ENCODE peak calls at places on chromosome 1, in six cellular contexts. One of them, this sample, is unnamed.

GRCh38 chr1:94258873-94259331 is 21.5 kb upstream of the ARHGAP29 start:
- DNase-seq in neuronal stem cell: no peak
- DNase-seq in H1: no peak
- DNase-seq in H9: no peak
- DNase-seq in mesenchymal stem cell: peak
- DNase-seq in trophoblast cell: peak
- DNase-seq in this sample: peak

GRCh38 chr1:222195857-222196256 is 352.0 kb downstream of the HHIPL2 start:
- DNase-seq in neuronal stem cell: no peak
- DNase-seq in H1: no peak
- DNase-seq in H9: no peak
- DNase-seq in mesenchymal stem cell: peak
- DNase-seq in trophoblast cell: no peak
- DNase-seq in this sample: peak

GRCh38 chr1:116020668-116021272 is 44.5 kb downstream of the SLC22A15 start:
- DNase-seq in neuronal stem cell: peak
- DNase-seq in H1: peak
- DNase-seq in H9: peak
- DNase-seq in mesenchymal stem cell: peak
- DNase-seq in trophoblast cell: peak
- DNase-seq in this sample: peak

GRCh38 chr1:162609306-162609705 is 23.0 kb upstream of the DDR2 start:
- DNase-seq in neuronal stem cell: no peak
- DNase-seq in H1: no peak
- DNase-seq in H9: no peak
- DNase-seq in mesenchymal stem cell: no peak
- DNase-seq in trophoblast cell: no peak
- DNase-seq in this sample: no peak

GRCh38 chr1:14599173-14599754 is 779 bp downstream of the KAZN start:
- DNase-seq in neuronal stem cell: peak
- DNase-seq in H1: peak
- DNase-seq in H9: peak
- DNase-seq in mesenchymal stem cell: no peak
- DNase-seq in trophoblast cell: peak
- DNase-seq in this sample: no peak

GRCh38 chr1:45924736-45925135 is 121.3 kb downstream of the MAST2 start:
- DNase-seq in neuronal stem cell: no peak
- DNase-seq in H1: no peak
- DNase-seq in H9: no peak
- DNase-seq in mesenchymal stem cell: peak
- DNase-seq in trophoblast cell: peak
- DNase-seq in this sample: peak

GRCh38 chr1:100164226-100164625 is 13.8 kb downstream of the LRRC39 start:
- DNase-seq in neuronal stem cell: peak
- DNase-seq in H1: no peak
- DNase-seq in H9: no peak
- DNase-seq in mesenchymal stem cell: peak
- DNase-seq in trophoblast cell: no peak
- DNase-seq in this sample: peak

GRCh38 chr1:183987593-183988318 is 49.8 kb downstream of the COLGALT2 start:
- DNase-seq in neuronal stem cell: no peak
- DNase-seq in H1: no peak
- DNase-seq in H9: no peak
- DNase-seq in mesenchymal stem cell: no peak
- DNase-seq in trophoblast cell: no peak
- DNase-seq in this sample: no peak

GRCh38 chr1:97906567-97907228 is 14.1 kb downstream of the DPYD start:
- DNase-seq in neuronal stem cell: no peak
- DNase-seq in H1: no peak
- DNase-seq in H9: no peak
- DNase-seq in mesenchymal stem cell: peak
- DNase-seq in trophoblast cell: peak
- DNase-seq in this sample: peak

DNA sequence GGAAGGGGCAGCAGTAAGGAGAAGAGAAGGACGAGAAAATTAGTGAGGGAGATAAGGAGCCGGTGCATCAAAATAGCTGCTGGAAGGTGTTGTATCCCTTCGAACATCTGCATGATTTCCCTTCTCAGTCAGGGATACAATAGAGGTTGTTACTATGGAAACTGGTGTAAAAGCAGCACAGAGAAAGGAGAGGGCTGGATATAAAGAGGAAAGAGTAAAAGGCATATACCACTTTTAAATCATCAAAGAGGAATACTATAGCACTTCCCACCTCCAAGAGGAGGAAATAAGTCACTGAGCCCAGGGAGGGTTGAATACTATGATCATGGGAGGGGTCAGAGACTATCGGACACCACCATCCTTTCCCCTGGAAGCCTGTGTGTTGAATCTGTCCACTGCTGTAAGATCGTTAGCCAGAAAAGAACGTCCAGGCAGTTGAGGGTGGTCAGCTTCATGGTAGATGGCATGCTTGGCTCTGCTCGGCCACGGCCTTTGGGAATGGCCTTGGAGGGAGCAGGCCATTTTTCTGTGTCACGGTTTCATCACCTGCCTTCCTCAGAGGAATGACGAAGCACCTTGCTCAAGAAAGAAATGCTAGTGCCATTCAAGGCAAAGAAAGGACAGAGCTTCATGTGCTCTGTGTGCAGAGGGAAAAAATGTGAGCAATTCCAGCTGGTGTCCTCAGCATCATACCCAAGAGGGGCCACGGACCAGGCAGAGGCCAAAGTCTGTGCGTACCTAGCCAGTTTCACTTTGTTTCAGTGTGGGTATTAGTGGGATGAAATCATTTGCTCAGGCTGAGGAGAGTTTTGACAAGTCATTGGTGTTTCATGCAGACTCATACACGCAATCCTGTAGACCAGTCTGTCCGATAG is 64.2 kb downstream of the IRF2BP2 start:
- DNase-seq in neuronal stem cell: no peak
- DNase-seq in H1: no peak
- DNase-seq in H9: peak
- DNase-seq in mesenchymal stem cell: peak
- DNase-seq in trophoblast cell: peak
- DNase-seq in this sample: peak
- H2BK5ac ChIP-seq in neuronal stem cell: no peak
- H2BK5ac ChIP-seq in H1: no peak
- H2BK5ac ChIP-seq in H9: no peak
- H2BK5ac ChIP-seq in mesenchymal stem cell: no peak
- H2BK5ac ChIP-seq in trophoblast cell: no peak
- H2BK5ac ChIP-seq in this sample: no peak

GRCh38 chr1:53047737-53048344 is 14.2 kb upstream of the PODN start:
- DNase-seq in neuronal stem cell: no peak
- DNase-seq in H1: no peak
- DNase-seq in H9: no peak
- DNase-seq in mesenchymal stem cell: peak
- DNase-seq in trophoblast cell: no peak
- DNase-seq in this sample: peak

GRCh38 chr1:53043271-53043670 is 18.7 kb upstream of the PODN start:
- DNase-seq in neuronal stem cell: no peak
- DNase-seq in H1: no peak
- DNase-seq in H9: no peak
- DNase-seq in mesenchymal stem cell: peak
- DNase-seq in trophoblast cell: peak
- DNase-seq in this sample: peak

GRCh38 chr1:53048345-53048737 is 13.7 kb upstream of the PODN start:
- DNase-seq in neuronal stem cell: no peak
- DNase-seq in H1: no peak
- DNase-seq in H9: no peak
- DNase-seq in mesenchymal stem cell: peak
- DNase-seq in trophoblast cell: no peak
- DNase-seq in this sample: no peak

GRCh38 chr1:53046930-53047329 is 15.1 kb upstream of the PODN start:
- DNase-seq in neuronal stem cell: no peak
- DNase-seq in H1: no peak
- DNase-seq in H9: no peak
- DNase-seq in mesenchymal stem cell: peak
- DNase-seq in trophoblast cell: no peak
- DNase-seq in this sample: peak

DNA sequence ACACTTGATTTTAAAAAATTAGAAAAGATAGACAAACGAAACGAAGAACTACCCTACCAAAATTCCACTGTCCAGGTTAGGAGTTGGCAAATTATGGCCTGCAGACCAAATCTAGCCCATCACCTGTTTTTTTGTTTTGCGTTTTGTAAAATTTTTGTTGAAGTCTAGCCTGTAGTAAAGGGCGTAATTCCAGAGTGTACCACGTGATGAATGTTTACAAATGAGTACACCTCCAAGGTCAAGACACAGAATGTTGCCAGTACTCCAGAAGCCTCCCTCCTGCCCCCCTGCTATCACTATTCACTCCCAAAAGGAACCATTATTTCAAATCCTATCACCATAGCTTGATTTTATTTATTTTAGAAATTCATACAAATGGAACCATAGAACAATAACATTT is 17.1 kb upstream of the PODN start:
- DNase-seq in neuronal stem cell: no peak
- DNase-seq in H1: no peak
- DNase-seq in H9: no peak
- DNase-seq in mesenchymal stem cell: no peak
- DNase-seq in trophoblast cell: no peak
- DNase-seq in this sample: no peak
- H3K14ac ChIP-seq in neuronal stem cell: no peak
- H3K14ac ChIP-seq in H1: no peak
- H3K14ac ChIP-seq in H9: no peak
- H3K14ac ChIP-seq in mesenchymal stem cell: no peak
- H3K14ac ChIP-seq in trophoblast cell: no peak
- H3K14ac ChIP-seq in this sample: no peak

DNA sequence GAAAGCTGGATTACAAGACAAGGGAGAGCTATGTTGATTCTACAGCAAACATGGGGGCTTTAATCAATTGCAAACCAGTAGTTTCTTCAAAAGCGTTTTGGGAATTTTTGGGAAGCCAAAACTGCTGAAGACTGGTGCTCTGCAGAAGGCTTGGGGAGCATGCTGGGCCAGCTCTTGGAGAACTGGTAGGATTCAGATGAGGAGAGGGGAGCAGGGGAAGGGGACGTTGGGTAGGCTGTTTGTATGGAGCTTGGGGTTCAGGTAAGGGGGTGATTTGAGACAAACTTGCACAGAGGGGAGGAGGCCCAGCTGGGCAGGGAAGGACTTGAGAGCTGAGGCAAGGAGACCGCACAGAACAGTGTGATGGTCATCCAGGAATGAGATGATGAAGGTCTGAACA is 2.6 kb upstream of the MYOG start:
- DNase-seq in neuronal stem cell: no peak
- DNase-seq in H1: no peak
- DNase-seq in H9: peak
- DNase-seq in mesenchymal stem cell: no peak
- DNase-seq in trophoblast cell: no peak
- DNase-seq in this sample: no peak
- H2BK5ac ChIP-seq in neuronal stem cell: no peak
- H2BK5ac ChIP-seq in H1: no peak
- H2BK5ac ChIP-seq in H9: no peak
- H2BK5ac ChIP-seq in mesenchymal stem cell: no peak
- H2BK5ac ChIP-seq in trophoblast cell: no peak
- H2BK5ac ChIP-seq in this sample: no peak

DNA sequence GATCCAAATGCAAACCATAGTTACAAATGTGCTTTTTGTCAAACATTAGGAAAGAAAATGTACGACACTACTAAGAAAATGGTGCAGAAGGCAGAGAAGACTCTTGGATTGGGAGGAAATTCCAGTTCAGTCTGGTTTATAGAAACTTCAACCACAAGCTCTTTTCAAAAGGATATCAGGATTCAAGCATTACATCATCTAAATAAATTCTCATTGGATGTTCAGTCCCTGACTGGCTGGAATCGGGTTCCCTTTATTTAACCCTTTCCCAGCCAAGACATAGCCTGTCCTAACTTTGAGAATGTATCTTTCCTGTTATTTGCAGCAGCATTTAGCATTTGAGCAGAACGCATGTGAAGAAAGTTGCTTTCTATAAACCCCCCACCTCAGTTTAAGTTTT is 184.6 kb downstream of the LMO4 start:
- DNase-seq in neuronal stem cell: no peak
- DNase-seq in H1: no peak
- DNase-seq in H9: no peak
- DNase-seq in mesenchymal stem cell: peak
- DNase-seq in trophoblast cell: no peak
- DNase-seq in this sample: peak
- H3K14ac ChIP-seq in neuronal stem cell: no peak
- H3K14ac ChIP-seq in H1: no peak
- H3K14ac ChIP-seq in H9: no peak
- H3K14ac ChIP-seq in mesenchymal stem cell: no peak
- H3K14ac ChIP-seq in trophoblast cell: no peak
- H3K14ac ChIP-seq in this sample: peak

GRCh38 chr1:156198831-156199349 is 5.0 kb downstream of the SLC25A44 start:
- DNase-seq in neuronal stem cell: no peak
- DNase-seq in H1: no peak
- DNase-seq in H9: no peak
- DNase-seq in mesenchymal stem cell: no peak
- DNase-seq in trophoblast cell: no peak
- DNase-seq in this sample: no peak

GRCh38 chr1:156194300-156194652 is 372 bp downstream of the SLC25A44 start:
- DNase-seq in neuronal stem cell: no peak
- DNase-seq in H1: no peak
- DNase-seq in H9: no peak
- DNase-seq in mesenchymal stem cell: peak
- DNase-seq in trophoblast cell: no peak
- DNase-seq in this sample: peak

GRCh38 chr1:156193488-156194299 is at the start of gene SLC25A44:
- DNase-seq in neuronal stem cell: peak
- DNase-seq in H1: peak
- DNase-seq in H9: peak
- DNase-seq in mesenchymal stem cell: peak
- DNase-seq in trophoblast cell: peak
- DNase-seq in this sample: peak

GRCh38 chr1:156195853-156196252 is 1.9 kb downstream of the SLC25A44 start:
- DNase-seq in neuronal stem cell: no peak
- DNase-seq in H1: no peak
- DNase-seq in H9: no peak
- DNase-seq in mesenchymal stem cell: no peak
- DNase-seq in trophoblast cell: no peak
- DNase-seq in this sample: no peak

DNA sequence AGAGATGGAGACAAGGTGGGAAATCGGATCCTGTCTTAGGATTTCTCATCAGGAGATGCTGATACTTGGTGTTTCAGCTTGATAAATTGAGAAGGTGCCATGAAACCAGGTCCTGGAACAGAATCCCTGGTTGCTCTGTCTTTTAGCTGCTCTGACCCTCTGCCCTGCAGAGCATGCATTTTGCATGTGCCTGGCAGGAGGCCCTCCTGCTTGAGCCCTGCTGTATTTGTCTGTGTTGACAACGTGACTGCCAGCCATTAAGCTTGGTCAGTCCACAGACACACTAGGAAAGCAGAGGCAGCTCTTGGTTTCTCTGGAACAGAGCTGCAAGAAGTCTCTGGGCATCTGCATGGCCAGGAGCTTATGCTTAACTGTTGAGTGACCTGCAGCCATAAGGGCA is 2.5 kb downstream of the SLC25A44 start:
- DNase-seq in neuronal stem cell: no peak
- DNase-seq in H1: no peak
- DNase-seq in H9: no peak
- DNase-seq in mesenchymal stem cell: no peak
- DNase-seq in trophoblast cell: no peak
- DNase-seq in this sample: no peak
- H2BK5ac ChIP-seq in neuronal stem cell: no peak
- H2BK5ac ChIP-seq in H1: no peak
- H2BK5ac ChIP-seq in H9: no peak
- H2BK5ac ChIP-seq in mesenchymal stem cell: no peak
- H2BK5ac ChIP-seq in trophoblast cell: no peak
- H2BK5ac ChIP-seq in this sample: no peak